ENCODE peak calls at places on chromosome 16, in nine cellular contexts. One of them, this sample, is unnamed.

GRCh38 chr16:15778999-15779614 is 77.7 kb downstream of the MYH11 start:
- DNase-seq in activated T-helper 1 cell treated with anti-CD3 and anti-CD28 coated beads, Interleukin-12 subunit alpha, Interleukin-12 subunit beta, Interleukin-2, Interleukin-4 antibody, amounts not matched to agents 30 ng/mL and 10 ng/mL and 1 ng/mL, durations not matched to agents 14 hours and 24 hours and 36 hours: no peak
- DNase-seq in activated gamma-delta T cell treated with Interleukin-2 at 50 U/mL for 16 hours: no peak
- DNase-seq in NB4: no peak
- DNase-seq in CD4-positive, alpha-beta T cell: no peak
- DNase-seq in stimulated activated CD4-positive, alpha-beta T cell treated with anti-CD3 and anti-CD28 coated beads, Interleukin-1b, Interleukin-23, amount 100 ng/mL, for 48 hours: no peak
- DNase-seq in PC-9: no peak
- DNase-seq in stromal cell of bone marrow: no peak
- DNase-seq in KBM-7: no peak
- DNase-seq in this sample: no peak

GRCh38 chr16:49602201-49603041 is 228.8 kb downstream of the C16orf78 start:
- DNase-seq in activated T-helper 1 cell treated with anti-CD3 and anti-CD28 coated beads, Interleukin-12 subunit alpha, Interleukin-12 subunit beta, Interleukin-2, Interleukin-4 antibody, amounts not matched to agents 30 ng/mL and 10 ng/mL and 1 ng/mL, durations not matched to agents 14 hours and 24 hours and 36 hours: no peak
- DNase-seq in activated gamma-delta T cell treated with Interleukin-2 at 50 U/mL for 16 hours: no peak
- DNase-seq in NB4: no peak
- DNase-seq in CD4-positive, alpha-beta T cell: no peak
- DNase-seq in stimulated activated CD4-positive, alpha-beta T cell treated with anti-CD3 and anti-CD28 coated beads, Interleukin-1b, Interleukin-23, amount 100 ng/mL, for 48 hours: no peak
- DNase-seq in PC-9: no peak
- DNase-seq in stromal cell of bone marrow: no peak
- DNase-seq in KBM-7: no peak
- DNase-seq in this sample: no peak

GRCh38 chr16:88430185-88430523 is 22.9 kb upstream of the ZFPM1 start:
- DNase-seq in activated T-helper 1 cell treated with anti-CD3 and anti-CD28 coated beads, Interleukin-12 subunit alpha, Interleukin-12 subunit beta, Interleukin-2, Interleukin-4 antibody, amounts not matched to agents 30 ng/mL and 10 ng/mL and 1 ng/mL, durations not matched to agents 14 hours and 24 hours and 36 hours: no peak
- DNase-seq in activated gamma-delta T cell treated with Interleukin-2 at 50 U/mL for 16 hours: no peak
- DNase-seq in NB4: peak
- DNase-seq in CD4-positive, alpha-beta T cell: no peak
- DNase-seq in stimulated activated CD4-positive, alpha-beta T cell treated with anti-CD3 and anti-CD28 coated beads, Interleukin-1b, Interleukin-23, amount 100 ng/mL, for 48 hours: peak
- DNase-seq in PC-9: no peak
- DNase-seq in stromal cell of bone marrow: no peak
- DNase-seq in KBM-7: no peak
- DNase-seq in this sample: no peak

GRCh38 chr16:74752258-74752657 is 22.4 kb downstream of the FA2H start:
- DNase-seq in activated T-helper 1 cell treated with anti-CD3 and anti-CD28 coated beads, Interleukin-12 subunit alpha, Interleukin-12 subunit beta, Interleukin-2, Interleukin-4 antibody, amounts not matched to agents 30 ng/mL and 10 ng/mL and 1 ng/mL, durations not matched to agents 14 hours and 24 hours and 36 hours: no peak
- DNase-seq in activated gamma-delta T cell treated with Interleukin-2 at 50 U/mL for 16 hours: no peak
- DNase-seq in NB4: no peak
- DNase-seq in CD4-positive, alpha-beta T cell: no peak
- DNase-seq in stimulated activated CD4-positive, alpha-beta T cell treated with anti-CD3 and anti-CD28 coated beads, Interleukin-1b, Interleukin-23, amount 100 ng/mL, for 48 hours: no peak
- DNase-seq in PC-9: no peak
- DNase-seq in stromal cell of bone marrow: no peak
- DNase-seq in KBM-7: no peak
- DNase-seq in this sample: no peak

GRCh38 chr16:73053379-73054130 is 5.6 kb upstream of the ZFHX3 start:
- DNase-seq in activated T-helper 1 cell treated with anti-CD3 and anti-CD28 coated beads, Interleukin-12 subunit alpha, Interleukin-12 subunit beta, Interleukin-2, Interleukin-4 antibody, amounts not matched to agents 30 ng/mL and 10 ng/mL and 1 ng/mL, durations not matched to agents 14 hours and 24 hours and 36 hours: no peak
- DNase-seq in activated gamma-delta T cell treated with Interleukin-2 at 50 U/mL for 16 hours: no peak
- DNase-seq in NB4: no peak
- DNase-seq in CD4-positive, alpha-beta T cell: no peak
- DNase-seq in stimulated activated CD4-positive, alpha-beta T cell treated with anti-CD3 and anti-CD28 coated beads, Interleukin-1b, Interleukin-23, amount 100 ng/mL, for 48 hours: no peak
- DNase-seq in PC-9: peak
- DNase-seq in stromal cell of bone marrow: no peak
- DNase-seq in KBM-7: no peak
- DNase-seq in this sample: no peak

GRCh38 chr16:88993006-88993787 is 16.2 kb upstream of the CBFA2T3 start:
- DNase-seq in activated T-helper 1 cell treated with anti-CD3 and anti-CD28 coated beads, Interleukin-12 subunit alpha, Interleukin-12 subunit beta, Interleukin-2, Interleukin-4 antibody, amounts not matched to agents 30 ng/mL and 10 ng/mL and 1 ng/mL, durations not matched to agents 14 hours and 24 hours and 36 hours: no peak
- DNase-seq in activated gamma-delta T cell treated with Interleukin-2 at 50 U/mL for 16 hours: no peak
- DNase-seq in NB4: peak
- DNase-seq in CD4-positive, alpha-beta T cell: no peak
- DNase-seq in stimulated activated CD4-positive, alpha-beta T cell treated with anti-CD3 and anti-CD28 coated beads, Interleukin-1b, Interleukin-23, amount 100 ng/mL, for 48 hours: no peak
- DNase-seq in PC-9: no peak
- DNase-seq in stromal cell of bone marrow: no peak
- DNase-seq in KBM-7: peak
- DNase-seq in this sample: peak

GRCh38 chr16:75385507-75386152 is 47.7 kb downstream of the CFDP1 start:
- DNase-seq in activated T-helper 1 cell treated with anti-CD3 and anti-CD28 coated beads, Interleukin-12 subunit alpha, Interleukin-12 subunit beta, Interleukin-2, Interleukin-4 antibody, amounts not matched to agents 30 ng/mL and 10 ng/mL and 1 ng/mL, durations not matched to agents 14 hours and 24 hours and 36 hours: no peak
- DNase-seq in activated gamma-delta T cell treated with Interleukin-2 at 50 U/mL for 16 hours: no peak
- DNase-seq in NB4: peak
- DNase-seq in CD4-positive, alpha-beta T cell: no peak
- DNase-seq in stimulated activated CD4-positive, alpha-beta T cell treated with anti-CD3 and anti-CD28 coated beads, Interleukin-1b, Interleukin-23, amount 100 ng/mL, for 48 hours: no peak
- DNase-seq in PC-9: peak
- DNase-seq in stromal cell of bone marrow: peak
- DNase-seq in KBM-7: peak
- DNase-seq in this sample: peak

GRCh38 chr16:7497667-7498066 is 165.0 kb downstream of the RBFOX1 start:
- DNase-seq in activated T-helper 1 cell treated with anti-CD3 and anti-CD28 coated beads, Interleukin-12 subunit alpha, Interleukin-12 subunit beta, Interleukin-2, Interleukin-4 antibody, amounts not matched to agents 30 ng/mL and 10 ng/mL and 1 ng/mL, durations not matched to agents 14 hours and 24 hours and 36 hours: no peak
- DNase-seq in activated gamma-delta T cell treated with Interleukin-2 at 50 U/mL for 16 hours: no peak
- DNase-seq in NB4: no peak
- DNase-seq in CD4-positive, alpha-beta T cell: no peak
- DNase-seq in stimulated activated CD4-positive, alpha-beta T cell treated with anti-CD3 and anti-CD28 coated beads, Interleukin-1b, Interleukin-23, amount 100 ng/mL, for 48 hours: no peak
- DNase-seq in PC-9: no peak
- DNase-seq in stromal cell of bone marrow: no peak
- DNase-seq in KBM-7: no peak
- DNase-seq in this sample: no peak

GRCh38 chr16:82027629-82028035 is 7.4 kb upstream of the HSD17B2 start:
- DNase-seq in activated T-helper 1 cell treated with anti-CD3 and anti-CD28 coated beads, Interleukin-12 subunit alpha, Interleukin-12 subunit beta, Interleukin-2, Interleukin-4 antibody, amounts not matched to agents 30 ng/mL and 10 ng/mL and 1 ng/mL, durations not matched to agents 14 hours and 24 hours and 36 hours: no peak
- DNase-seq in activated gamma-delta T cell treated with Interleukin-2 at 50 U/mL for 16 hours: no peak
- DNase-seq in NB4: no peak
- DNase-seq in CD4-positive, alpha-beta T cell: no peak
- DNase-seq in stimulated activated CD4-positive, alpha-beta T cell treated with anti-CD3 and anti-CD28 coated beads, Interleukin-1b, Interleukin-23, amount 100 ng/mL, for 48 hours: no peak
- DNase-seq in PC-9: no peak
- DNase-seq in stromal cell of bone marrow: no peak
- DNase-seq in KBM-7: no peak
- DNase-seq in this sample: no peak

This sample was measured in MV-4-11.